ENCODE peak calls at places on chromosomes 1 and 21, in eight cellular contexts. One of them, this sample, is unnamed.

GRCh38 chr1:77514871-77515776 is 167.3 kb downstream of the ZZZ3 start:
- DNase-seq in GM23248: peak; percentile 40
- DNase-seq in H54: no peak
- DNase-seq in NCI-H1105: no peak
- DNase-seq in T-cell: no peak
- DNase-seq in GM03348: no peak
- DNase-seq in central memory CD4-positive, alpha-beta T cell: no peak
- DNase-seq in NCI-H510A: no peak
- DNase-seq in this sample: no peak

GRCh38 chr1:231803353-231803752 is 176.8 kb downstream of the DISC1 start:
- DNase-seq in GM23248: peak; percentile 73
- DNase-seq in H54: no peak
- DNase-seq in NCI-H1105: no peak
- DNase-seq in T-cell: no peak
- DNase-seq in GM03348: peak; percentile 43
- DNase-seq in central memory CD4-positive, alpha-beta T cell: no peak
- DNase-seq in NCI-H510A: no peak
- DNase-seq in this sample: no peak

GRCh38 chr1:2977886-2978611 is 43.2 kb upstream of the ACTRT2 start:
- DNase-seq in GM23248: no peak
- DNase-seq in H54: no peak
- DNase-seq in NCI-H1105: no peak
- DNase-seq in T-cell: no peak
- DNase-seq in GM03348: no peak
- DNase-seq in central memory CD4-positive, alpha-beta T cell: no peak
- DNase-seq in NCI-H510A: no peak
- DNase-seq in this sample: no peak

GRCh38 chr1:167676205-167676915 is 45.4 kb upstream of the MPZL1 start:
- DNase-seq in GM23248: no peak
- DNase-seq in H54: no peak
- DNase-seq in NCI-H1105: no peak
- DNase-seq in T-cell: no peak
- DNase-seq in GM03348: no peak
- DNase-seq in central memory CD4-positive, alpha-beta T cell: no peak
- DNase-seq in NCI-H510A: no peak
- DNase-seq in this sample: no peak

GRCh38 chr1:27521336-27522147 is 31.6 kb upstream of the WASF2 start:
- DNase-seq in GM23248: peak; percentile 68
- DNase-seq in H54: no peak
- DNase-seq in NCI-H1105: no peak
- DNase-seq in T-cell: peak; percentile 52
- DNase-seq in GM03348: peak; percentile 63
- DNase-seq in central memory CD4-positive, alpha-beta T cell: peak; percentile 47
- DNase-seq in NCI-H510A: no peak
- DNase-seq in this sample: no peak

GRCh38 chr1:155961937-155962336 is 16.4 kb downstream of the ARHGEF2 start:
- DNase-seq in GM23248: peak; percentile 100
- DNase-seq in H54: peak; percentile 94
- DNase-seq in NCI-H1105: no peak
- DNase-seq in T-cell: no peak
- DNase-seq in GM03348: peak; percentile 90
- DNase-seq in central memory CD4-positive, alpha-beta T cell: no peak
- DNase-seq in NCI-H510A: no peak
- DNase-seq in this sample: no peak

GRCh38 chr1:24713176-24713575 is 32.1 kb upstream of the CLIC4 start:
- DNase-seq in GM23248: peak; percentile 71
- DNase-seq in H54: no peak
- DNase-seq in NCI-H1105: no peak
- DNase-seq in T-cell: no peak
- DNase-seq in GM03348: peak; percentile 75
- DNase-seq in central memory CD4-positive, alpha-beta T cell: no peak
- DNase-seq in NCI-H510A: no peak
- DNase-seq in this sample: no peak

GRCh38 chr1:23644555-23644866 is 47.1 kb upstream of the RPL11 start:
- DNase-seq in GM23248: no peak
- DNase-seq in H54: no peak
- DNase-seq in NCI-H1105: no peak
- DNase-seq in T-cell: no peak
- DNase-seq in GM03348: no peak
- DNase-seq in central memory CD4-positive, alpha-beta T cell: no peak
- DNase-seq in NCI-H510A: no peak
- DNase-seq in this sample: no peak

GRCh38 chr1:230509281-230509977 is 83.3 kb upstream of the PGBD5 start:
- DNase-seq in GM23248: peak; percentile 88
- DNase-seq in H54: peak; percentile 24
- DNase-seq in NCI-H1105: no peak
- DNase-seq in T-cell: no peak
- DNase-seq in GM03348: peak; percentile 68
- DNase-seq in central memory CD4-positive, alpha-beta T cell: no peak
- DNase-seq in NCI-H510A: no peak
- DNase-seq in this sample: no peak

GRCh38 chr21:38388684-38389676 is 109.3 kb downstream of the ERG start:
- DNase-seq in GM23248: peak; percentile 8
- DNase-seq in H54: no peak
- DNase-seq in NCI-H1105: no peak
- DNase-seq in T-cell: no peak
- DNase-seq in GM03348: no peak
- DNase-seq in central memory CD4-positive, alpha-beta T cell: no peak
- DNase-seq in NCI-H510A: no peak
- DNase-seq in this sample: no peak

GRCh38 chr1:19734472-19734999 is 65.2 kb downstream of the TMCO4 start:
- DNase-seq in GM23248: peak; percentile 62
- DNase-seq in H54: no peak
- DNase-seq in NCI-H1105: no peak
- DNase-seq in T-cell: no peak
- DNase-seq in GM03348: peak; percentile 70
- DNase-seq in central memory CD4-positive, alpha-beta T cell: no peak
- DNase-seq in NCI-H510A: no peak
- DNase-seq in this sample: no peak

GRCh38 chr1:73065585-73065984 is 783.2 kb upstream of the NEGR1 start:
- DNase-seq in GM23248: no peak
- DNase-seq in H54: no peak
- DNase-seq in NCI-H1105: peak; percentile 60
- DNase-seq in T-cell: no peak
- DNase-seq in GM03348: no peak
- DNase-seq in central memory CD4-positive, alpha-beta T cell: no peak
- DNase-seq in NCI-H510A: peak; percentile 55
- DNase-seq in this sample: no peak

GRCh38 chr1:168375901-168376300 is 95.2 kb downstream of the TBX19 start:
- DNase-seq in GM23248: no peak
- DNase-seq in H54: no peak
- DNase-seq in NCI-H1105: no peak
- DNase-seq in T-cell: no peak
- DNase-seq in GM03348: no peak
- DNase-seq in central memory CD4-positive, alpha-beta T cell: no peak
- DNase-seq in NCI-H510A: no peak
- DNase-seq in this sample: no peak

GRCh38 chr1:227518876-227519275 is 44.5 kb upstream of the ZNF678 start:
- DNase-seq in GM23248: no peak
- DNase-seq in H54: no peak
- DNase-seq in NCI-H1105: no peak
- DNase-seq in T-cell: no peak
- DNase-seq in GM03348: no peak
- DNase-seq in central memory CD4-positive, alpha-beta T cell: no peak
- DNase-seq in NCI-H510A: no peak
- DNase-seq in this sample: no peak

GRCh38 chr1:2228684-2229031 is 539 bp downstream of the SKI start:
- DNase-seq in GM23248: peak; percentile 70
- DNase-seq in H54: no peak
- DNase-seq in NCI-H1105: no peak
- DNase-seq in T-cell: no peak
- DNase-seq in GM03348: peak; percentile 20
- DNase-seq in central memory CD4-positive, alpha-beta T cell: no peak
- DNase-seq in NCI-H510A: no peak
- DNase-seq in this sample: no peak

GRCh38 chr1:17436380-17437174 is 2.9 kb downstream of the RCC2 start:
- DNase-seq in GM23248: peak; percentile 13
- DNase-seq in H54: no peak
- DNase-seq in NCI-H1105: no peak
- DNase-seq in T-cell: no peak
- DNase-seq in GM03348: no peak
- DNase-seq in central memory CD4-positive, alpha-beta T cell: no peak
- DNase-seq in NCI-H510A: no peak
- DNase-seq in this sample: no peak

GRCh38 chr21:42218836-42219605 is at the start of gene ABCG1:
- DNase-seq in GM23248: peak; percentile 20
- DNase-seq in H54: no peak
- DNase-seq in NCI-H1105: peak; percentile 46
- DNase-seq in T-cell: peak; percentile 66
- DNase-seq in GM03348: peak; percentile 52
- DNase-seq in central memory CD4-positive, alpha-beta T cell: peak; percentile 46
- DNase-seq in NCI-H510A: peak; percentile 21
- DNase-seq in this sample: peak; percentile 67